ENCODE peak calls at places on chromosomes 6 and 20, in seven cellular contexts. B is epithelial cell of esophagus; G is left colon; X is glomerular endothelial cell; W is mucosa of gallbladder; I is heart right ventricle; T is activated CD8-positive, alpha-beta memory T cell treated with anti-CD3 and anti-CD28 coated beads, Interleukin-2, amount 50 U/mL, for 48 hours. Y is an unnamed sample.

GRCh38 chr6:169510871-169511270 is 191.0 kb downstream of the WDR27 start:
- DNase-seq in W (no peak), I (no peak), T (no peak), X (no peak), B (no peak), G (no peak), Y (no peak)

GRCh38 chr20:57787151-57787968 is 77.5 kb upstream of the PMEPA1 start:
- DNase-seq in W (no peak), X (no peak), T (peak), G (no peak), I (no peak), B (no peak), Y (no peak)

GRCh38 chr6:160791981-160792418 is 90.0 kb downstream of the PLG start:
- DNase-seq in T (no peak), G (no peak), B (peak), X (no peak), W (no peak), I (no peak), Y (no peak)

GRCh38 chr6:93017213-93017612 is 402.1 kb downstream of the EPHA7 start:
- DNase-seq in I (no peak), W (no peak), T (no peak), G (no peak), X (no peak), B (no peak), Y (no peak)

GRCh38 chr6:88339816-88340215 is 173.7 kb upstream of the CNR1 start:
- DNase-seq in G (no peak), I (no peak), X (no peak), T (no peak), B (no peak), W (no peak), Y (no peak)

GRCh38 chr6:20038805-20039204 is 173.5 kb downstream of the MBOAT1 start:
- DNase-seq in G (no peak), I (no peak), X (no peak), W (no peak), T (no peak), B (peak), Y (no peak)

GRCh38 chr20:10652660-10653191 is 21.1 kb downstream of the JAG1 start:
- DNase-seq in G (no peak), B (no peak), T (no peak), X (no peak), W (no peak), I (no peak), Y (no peak)

GRCh38 chr6:106510090-106510970 is 119.0 kb downstream of the RTN4IP1 start:
- DNase-seq in T (peak), W (peak), X (no peak), B (peak), G (peak), I (peak), Y (peak)

GRCh38 chr6:10146723-10147451 is 268.0 kb downstream of the TFAP2A start:
- DNase-seq in W (no peak), B (peak), T (no peak), G (no peak), X (no peak), I (peak), Y (no peak)

GRCh38 chr6:35495258-35496035 is 1.4 kb downstream of the TEAD3 start:
- DNase-seq in B (peak), X (no peak), W (no peak), I (no peak), T (no peak), G (peak), Y (no peak)

GRCh38 chr20:14335122-14335521 is 2.3 kb downstream of the FLRT3 start:
- DNase-seq in X (no peak), T (no peak), G (no peak), I (no peak), W (no peak), B (no peak), Y (no peak)

GRCh38 chr20:15267935-15268334 is 930.5 kb upstream of the FLRT3 start:
- DNase-seq in G (no peak), T (no peak), W (no peak), B (no peak), X (no peak), I (no peak), Y (no peak)

GRCh38 chr6:1424306-1424927 is 35.0 kb downstream of the FOXF2 start:
- DNase-seq in I (peak), X (no peak), W (peak), B (peak), T (no peak), G (no peak), Y (peak)

GRCh38 chr20:3935295-3935955 is 46.2 kb downstream of the PANK2 start:
- DNase-seq in T (no peak), W (no peak), I (peak), X (no peak), G (no peak), B (no peak), Y (peak)

GRCh38 chr20:52379723-52380336 is 188.3 kb upstream of the ZFP64 start:
- DNase-seq in W (peak), B (peak), G (no peak), I (peak), T (peak), X (peak), Y (no peak)

GRCh38 chr6:168004945-168005344 is 7.5 kb downstream of the KIF25 start:
- DNase-seq in X (no peak), W (no peak), I (no peak), T (no peak), B (no peak), G (no peak), Y (no peak)

Y was measured in prostate gland.